ENCODE peak calls at places on chromosomes 11 and 22, in eight cellular contexts. B, S, N, L, H, Q, R and F are unnamed samples.
A peak's percentile ranks its signal among the peaks of the same experiment; 100 is the strongest.

GRCh38 chr11:62605467-62605866 is 3.8 kb upstream of the MTA2 start:
- DNase-seq in B (no peak), S (no peak), N (no peak), L (no peak), H (no peak), Q (no peak), R (no peak), F (no peak)

GRCh38 chr11:114399490-114399889 is 821 bp downstream of the C11orf71 start:
- DNase-seq in B (no peak), S (peak; percentile 16), N (peak; percentile 9), L (no peak), H (peak; percentile 19), Q (no peak), R (no peak), F (peak; percentile 12)

GRCh38 chr11:68325183-68325893 is 12.9 kb downstream of the LRP5 start:
- DNase-seq in B (peak; percentile 74), S (no peak), N (peak; percentile 56), L (no peak), H (no peak), Q (no peak), R (no peak), F (no peak)

GRCh38 chr11:46055371-46055770 is 65.9 kb downstream of the PHF21A start:
- DNase-seq in B (peak; percentile 90), S (no peak), N (peak; percentile 34), L (peak; percentile 76), H (peak; percentile 26), Q (peak; percentile 34), R (no peak), F (no peak)

GRCh38 chr11:10933455-10934292 is 75.8 kb upstream of the ZBED5 start:
- DNase-seq in B (peak; percentile 96), S (peak; percentile 93), N (peak; percentile 95), L (peak; percentile 89), H (peak; percentile 95), Q (peak; percentile 65), R (peak; percentile 85), F (peak; percentile 92)

GRCh38 chr22:39624501-39624821 is 53.9 kb downstream of the CACNA1I start:
- DNase-seq in B (peak; percentile 56), S (no peak), N (no peak), L (no peak), H (peak; percentile 26), Q (no peak), R (no peak), F (no peak)

GRCh38 chr11:95586681-95587080 is 202.9 kb downstream of the FAM76B start:
- DNase-seq in B (no peak), S (no peak), N (no peak), L (no peak), H (no peak), Q (no peak), R (no peak), F (no peak)

GRCh38 chr11:128862913-128863660 is 4.0 kb downstream of the KCNJ1 start:
- DNase-seq in B (no peak), S (no peak), N (no peak), L (peak; percentile 69), H (no peak), Q (no peak), R (no peak), F (no peak)

GRCh38 chr22:23404689-23405365 is 175.3 kb downstream of the IGLL1 start:
- DNase-seq in B (peak; percentile 58), S (no peak), N (peak; percentile 53), L (no peak), H (no peak), Q (no peak), R (no peak), F (no peak)

GRCh38 chr11:126111458-126112116 is 48.9 kb upstream of the CDON start:
- DNase-seq in B (no peak), S (no peak), N (no peak), L (no peak), H (no peak), Q (no peak), R (no peak), F (no peak)

GRCh38 chr11:64000740-64001514 is 14.7 kb downstream of the OTUB1 start:
- DNase-seq in B (peak; percentile 59), S (no peak), N (peak; percentile 38), L (no peak), H (no peak), Q (no peak), R (no peak), F (no peak)

GRCh38 chr11:66336234-66337102 is at the start of gene RIN1:
- DNase-seq in B (peak; percentile 88), S (peak; percentile 86), N (peak; percentile 84), L (peak; percentile 99), H (peak; percentile 85), Q (no peak), R (peak; percentile 82), F (no peak)

GRCh38 chr11:86335131-86335768 is 33.2 kb downstream of the HIKESHI start:
- DNase-seq in B (no peak), S (no peak), N (no peak), L (no peak), H (no peak), Q (no peak), R (no peak), F (no peak)

GRCh38 chr11:62611705-62612365 is 740 bp downstream of the EML3 start:
- DNase-seq in B (peak; percentile 52), S (peak; percentile 48), N (peak; percentile 60), L (peak; percentile 74), H (peak; percentile 73), Q (no peak), R (no peak), F (no peak)

GRCh38 chr11:114893329-114893728 is 215.0 kb downstream of the NXPE2 start:
- DNase-seq in B (no peak), S (no peak), N (no peak), L (no peak), H (no peak), Q (no peak), R (no peak), F (no peak)

GRCh38 chr11:21838422-21838821 is 354.5 kb upstream of the ANO5 start:
- DNase-seq in B (no peak), S (no peak), N (no peak), L (no peak), H (no peak), Q (no peak), R (no peak), F (no peak)

GRCh38 chr11:118004543-118005223 is 18.5 kb downstream of the IL10RA start:
- DNase-seq in B (no peak), S (no peak), N (no peak), L (no peak), H (no peak), Q (no peak), R (no peak), F (no peak)

GRCh38 chr22:49645791-49646550 is 181.7 kb downstream of the BRD1 start:
- DNase-seq in B (no peak), S (no peak), N (no peak), L (no peak), H (no peak), Q (no peak), R (no peak), F (no peak)

GRCh38 chr11:67404515-67405195 is 772 bp downstream of the TBC1D10C start:
- DNase-seq in B (no peak), S (no peak), N (no peak), L (no peak), H (no peak), Q (no peak), R (no peak), F (no peak)

GRCh38 chr11:61711493-61711892 is 31.3 kb downstream of the DAGLA start:
- DNase-seq in B (no peak), S (no peak), N (no peak), L (no peak), H (no peak), Q (no peak), R (no peak), F (no peak)

GRCh38 chr11:62017878-62018642 is 50.6 kb upstream of the FTH1 start:
- DNase-seq in B (no peak), S (no peak), N (no peak), L (no peak), H (no peak), Q (no peak), R (no peak), F (no peak)

GRCh38 chr11:125165664-125166346 is 1.3 kb downstream of the PKNOX2 start:
- DNase-seq in B (peak; percentile 57), S (no peak), N (peak; percentile 61), L (peak; percentile 46), H (peak; percentile 22), Q (no peak), R (no peak), F (no peak)

GRCh38 chr11:58564226-58564625 is 11.4 kb downstream of the LPXN start:
- DNase-seq in B (no peak), S (no peak), N (no peak), L (no peak), H (no peak), Q (no peak), R (no peak), F (no peak)

GRCh38 chr11:58573451-58574104 is 2.1 kb downstream of the LPXN start:
- DNase-seq in B (no peak), S (peak; percentile 54), N (no peak), L (peak; percentile 87), H (peak; percentile 43), Q (no peak), R (no peak), F (peak; percentile 60)

GRCh38 chr11:58562375-58562800 is 13.3 kb downstream of the LPXN start:
- DNase-seq in B (no peak), S (no peak), N (no peak), L (no peak), H (peak; percentile 24), Q (no peak), R (no peak), F (peak; percentile 87)

GRCh38 chr11:58567889-58568512 is 7.7 kb downstream of the LPXN start:
- DNase-seq in B (peak; percentile 80), S (peak; percentile 68), N (peak; percentile 71), L (peak; percentile 49), H (peak; percentile 73), Q (peak; percentile 29), R (peak; percentile 51), F (peak; percentile 75)
- H3K4me1 ChIP-seq in B (no peaks in the 10 kb centered on the region), S (peaks cover 11% of the 10 kb centered on the region), N (no peaks in the 10 kb centered on the region), L (no peaks in the 10 kb centered on the region), H (peaks cover under 1% of the 10 kb centered on the region), Q (no peaks in the 10 kb centered on the region), R (peaks cover under 1% of the 10 kb centered on the region), F (peaks cover 49% of the 10 kb centered on the region)

GRCh38 chr11:33868646-33869461 is 23.0 kb downstream of the LMO2 start:
- DNase-seq in B (peak; percentile 50), S (no peak), N (peak; percentile 54), L (no peak), H (peak; percentile 28), Q (no peak), R (no peak), F (no peak)
- H3K4me2 ChIP-seq in B (peak overlapping the region; percentile 99), S (peak overlapping the region; percentile 79), N (peak overlapping the region; percentile 95), L (peak overlapping the region; percentile 8), H (peak overlapping the region; percentile 94), Q (peak overlapping the region; percentile 83), R (peak overlapping the region; percentile 84), F (peak overlapping the region; percentile 33)

GRCh38 chr11:90476442-90477007 is 253.7 kb upstream of the CHORDC1 start:
- DNase-seq in B (peak; percentile 67), S (peak; percentile 54), N (peak; percentile 58), L (peak; percentile 54), H (peak; percentile 43), Q (peak; percentile 38), R (peak; percentile 21), F (peak; percentile 57)
- TF ChIP-seq CTCF in B (peak; percentile 75), S (peak; percentile 46), N (peak; percentile 75), L (peak; percentile 15), H (peak; percentile 51), Q (peak; percentile 52), R (peak; percentile 27), F (peak; percentile 69)

DNA sequence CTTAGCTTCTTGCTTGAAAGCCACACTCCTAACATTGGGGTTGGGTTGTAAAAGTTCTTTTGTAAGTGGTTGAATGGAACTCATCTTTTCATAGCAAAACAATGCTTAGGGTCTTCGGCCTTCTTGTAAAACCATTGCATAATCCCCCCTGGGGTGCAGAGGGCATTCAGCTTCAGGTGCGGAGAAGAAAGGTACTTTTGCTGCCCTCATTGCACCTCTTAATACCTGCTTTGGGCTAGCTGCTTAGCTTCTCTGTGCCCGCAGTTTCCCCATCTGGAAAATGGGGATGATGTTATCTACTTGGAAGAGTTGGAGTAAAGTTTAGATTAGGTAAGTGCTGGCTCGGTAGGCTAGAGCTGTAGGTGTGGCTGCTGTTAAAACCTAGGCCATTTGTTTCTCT is 10.1 kb downstream of the TEAD1 start:
- DNase-seq in B (peak; percentile 63), S (no peak), N (no peak), L (no peak), H (no peak), Q (no peak), R (no peak), F (no peak)
- H3K4me1 ChIP-seq in B (peaks cover 91% of the 10 kb centered on the region), S (peaks cover 97% of the 10 kb centered on the region), N (peaks cover 84% of the 10 kb centered on the region), L (peaks cover 55% of the 10 kb centered on the region), H (peaks cover 80% of the 10 kb centered on the region), Q (peaks cover 60% of the 10 kb centered on the region), R (peaks cover 70% of the 10 kb centered on the region), F (peaks cover 42% of the 10 kb centered on the region)